ENCODE peak calls at places on chromosome 1, in eight cellular contexts. B is PC-9; D is hepatocyte; X is CD8-positive, alpha-beta T cell; J is fibroblast of lung; Y is HFF-Myc; I is heart left ventricle; U is cardiac fibroblast. H is an unnamed sample.

GRCh38 chr1:154873321-154873950 is 3.4 kb upstream of the KCNN3 start:
- DNase-seq in I (no peak), Y (no peak), J (no peak), D (no peak), X (no peak), B (no peak), U (no peak), H (no peak)

GRCh38 chr1:65470766-65471165 is 50.3 kb downstream of the LEPR start:
- DNase-seq in D (no peak), X (no peak), U (peak), B (no peak), Y (no peak), J (peak), I (no peak), H (no peak)

GRCh38 chr1:15429701-15430149 is 8.5 kb upstream of the CTRC start:
- DNase-seq in D (no peak), X (no peak), J (peak), U (no peak), I (no peak), B (no peak), Y (no peak), H (no peak)

GRCh38 chr1:20702416-20702815 is 15.4 kb downstream of the KIF17 start:
- DNase-seq in U (peak), X (no peak), D (no peak), J (peak), B (no peak), Y (no peak), I (no peak), H (no peak)

GRCh38 chr1:115679141-115679611 is 37.4 kb downstream of the VANGL1 start:
- DNase-seq in J (peak), B (peak), X (no peak), D (peak), I (no peak), Y (peak), U (peak), H (no peak)

GRCh38 chr1:63746129-63746864 is 27.5 kb upstream of the ROR1 start:
- DNase-seq in I (no peak), D (peak), Y (peak), U (peak), J (peak), X (no peak), B (peak), H (peak)

GRCh38 chr1:184022651-184023050 is 14.9 kb downstream of the COLGALT2 start:
- DNase-seq in U (peak), I (no peak), J (peak), D (no peak), X (no peak), B (no peak), Y (no peak), H (no peak)

GRCh38 chr1:36516372-36517018 is 33.8 kb upstream of the CSF3R start:
- DNase-seq in Y (peak), J (peak), B (peak), U (peak), X (peak), I (peak), D (peak), H (no peak)

GRCh38 chr1:53334781-53335180 is 6.9 kb upstream of the LRP8 start:
- DNase-seq in X (peak), U (no peak), J (no peak), D (no peak), I (no peak), Y (no peak), B (no peak), H (no peak)

GRCh38 chr1:84078108-84078823 is 65.8 kb upstream of the PRKACB start:
- DNase-seq in U (peak), I (peak), X (peak), J (peak), Y (no peak), B (no peak), D (peak), H (no peak)
- TF ChIP-seq CTCF in U (no peak), I (no peak), X (no peak), J (no peak), Y (no peak), B (no peak), D (no peak), H (no peak)

GRCh38 chr1:23422313-23422877 is 2.2 kb downstream of the TCEA3 start:
- DNase-seq in U (peak), J (peak), X (peak), B (no peak), Y (peak), I (peak), D (peak), H (peak)
- H3K4me3 ChIP-seq in U (no peak), J (no peak), X (peak), B (no peak), Y (no peak), I (peak), D (no peak), H (peak)

DNA sequence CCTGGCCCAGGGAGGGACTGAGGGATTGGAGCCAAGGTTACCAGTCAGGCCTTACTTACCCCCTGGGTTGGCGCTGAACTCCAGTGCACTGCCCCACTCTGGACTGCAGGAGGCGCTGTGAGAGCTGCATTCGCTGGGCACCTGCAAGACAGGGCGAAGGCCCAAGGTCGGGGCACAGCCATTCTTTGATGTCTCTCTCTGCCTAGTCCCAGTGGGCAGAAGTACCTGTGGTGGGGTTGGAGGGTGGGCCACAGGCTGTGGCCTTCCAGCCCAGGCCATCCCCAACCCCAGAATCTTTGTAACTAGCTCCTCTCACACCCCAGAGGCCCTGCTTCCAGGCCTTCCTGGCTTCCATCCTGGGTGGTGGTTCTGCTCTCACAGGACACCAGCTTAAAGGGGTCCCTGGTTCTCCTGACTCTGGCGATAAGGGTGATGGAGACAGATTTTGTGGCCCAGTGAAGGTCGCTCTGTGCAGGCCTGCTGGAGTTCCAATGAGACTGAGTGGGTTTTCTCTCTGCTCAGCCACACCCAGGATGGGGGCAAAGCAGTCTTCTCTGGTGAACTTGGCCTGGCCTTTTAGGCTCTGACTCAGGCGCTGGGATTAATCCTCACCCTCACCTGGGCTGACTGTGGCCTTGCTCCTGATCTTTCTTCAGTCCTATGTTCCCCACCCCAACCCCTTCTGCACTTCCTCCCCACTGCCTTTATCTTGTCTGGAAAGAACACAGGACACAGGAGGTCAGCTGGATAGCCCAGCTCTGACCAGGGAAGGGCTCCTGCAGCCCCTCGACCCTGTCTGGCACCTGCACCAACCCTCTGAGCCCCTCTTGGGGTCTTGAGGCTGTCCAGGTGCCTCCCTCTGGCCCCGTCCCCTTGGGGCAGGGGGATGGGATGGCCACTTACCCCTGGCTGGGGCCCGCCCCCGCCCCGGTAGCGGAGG is 954 bp downstream of the MYOG start:
- DNase-seq in X (no peak), J (no peak), U (no peak), Y (no peak), B (no peak), D (no peak), I (no peak), H (no peak)
- TF ChIP-seq CTCF in X (no peak), J (peak), U (peak), Y (peak), B (peak), D (peak), I (peak), H (peak)

GRCh38 chr1:182715531-182715930 is 31.1 kb upstream of the RGS8 start:
- DNase-seq in J (no peak), U (no peak), X (no peak), D (no peak), B (no peak), Y (no peak), I (no peak), H (no peak)
- H3K4me3 ChIP-seq in J (no peak), U (no peak), X (no peak), D (no peak), B (no peak), Y (no peak), I (no peak), H (no peak)

DNA sequence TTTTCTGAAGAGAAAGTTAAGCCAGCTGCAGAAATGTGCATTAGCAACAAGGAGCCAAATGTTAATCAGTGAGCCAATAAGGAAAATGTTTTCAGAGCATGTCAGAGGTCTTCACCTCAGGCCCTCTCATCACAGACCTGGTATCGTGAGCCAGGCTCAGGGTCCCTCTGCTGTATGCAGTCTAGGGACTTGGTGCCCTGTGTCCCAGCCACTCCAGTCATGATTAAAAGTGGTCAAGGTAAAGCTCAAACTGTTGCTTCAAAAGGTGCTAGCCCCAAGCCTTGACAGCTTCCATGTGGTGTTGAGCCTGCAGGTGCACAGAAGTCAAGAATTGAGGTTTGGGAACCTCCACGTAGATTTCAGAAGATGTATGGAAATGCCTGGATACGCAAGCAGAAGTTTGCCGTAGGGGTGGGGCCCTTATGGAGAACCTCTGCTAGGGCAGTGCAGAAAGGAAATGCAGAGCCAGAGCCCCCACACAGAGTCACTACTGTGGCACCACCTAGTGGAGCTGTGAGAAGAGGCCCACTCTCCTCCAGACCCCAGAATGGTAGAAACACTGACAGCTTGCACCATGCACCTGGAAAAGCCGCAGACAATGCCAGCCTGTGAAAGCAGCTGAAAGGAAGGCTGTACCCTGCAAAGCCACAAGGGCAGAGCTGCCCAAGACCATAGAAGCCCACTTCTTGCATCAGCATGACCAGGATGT is 1128.7 kb downstream of the AMY1C start:
- DNase-seq in Y (no peak), X (no peak), U (no peak), J (no peak), D (no peak), I (no peak), B (no peak), H (no peak)
- TF ChIP-seq CTCF in Y (no peak), X (no peak), U (no peak), J (no peak), D (no peak), I (no peak), B (no peak), H (no peak)

GRCh38 chr1:95071539-95071938 is 1.2 kb downstream of the ALG14 start:
- DNase-seq in J (no peak), D (no peak), I (no peak), Y (no peak), U (no peak), X (no peak), B (no peak), H (no peak)
- H3K4me3 ChIP-seq in J (peak), D (no peak), I (peak), Y (peak), U (no peak), X (no peak), B (peak), H (peak)

GRCh38 chr1:180854456-180854855 is 58.2 kb upstream of the KIAA1614 start:
- DNase-seq in J (no peak), X (no peak), Y (no peak), B (no peak), D (no peak), U (peak), I (no peak), H (no peak)

GRCh38 chr1:180862305-180862704 is 50.4 kb upstream of the KIAA1614 start:
- DNase-seq in B (no peak), I (no peak), X (no peak), U (no peak), D (no peak), J (peak), Y (no peak), H (no peak)

GRCh38 chr1:180854001-180854400 is 58.7 kb upstream of the KIAA1614 start:
- DNase-seq in U (peak), J (no peak), X (no peak), Y (no peak), D (no peak), I (no peak), B (no peak), H (no peak)

GRCh38 chr1:180860535-180860934 is 52.2 kb upstream of the KIAA1614 start:
- DNase-seq in J (no peak), B (no peak), D (no peak), X (no peak), I (no peak), Y (no peak), U (no peak), H (no peak)

GRCh38 chr1:180857947-180858768 is 54.5 kb upstream of the KIAA1614 start:
- DNase-seq in X (no peak), D (no peak), Y (no peak), J (no peak), I (no peak), B (no peak), U (no peak), H (no peak)
- TF ChIP-seq CTCF in X (no peak), D (no peak), Y (no peak), J (no peak), I (no peak), B (no peak), U (no peak), H (no peak)